ENCODE peak calls at places on chromosome 2, in five cellular contexts. S is CD4-positive, CD25-positive, alpha-beta regulatory T cell; D is neural progenitor cell; R is colonic mucosa; V is heart right ventricle. G is an unnamed sample.

GRCh38 chr2:30326497-30326896 is 95.2 kb downstream of the LBH start:
- DNase-seq in S (no peak), D (no peak), R (no peak), V (no peak), G (no peak)

GRCh38 chr2:229780856-229781773 is 66.8 kb upstream of the DNER start:
- DNase-seq in S (peak; percentile 51), D (peak; percentile 36), R (no peak), V (no peak), G (no peak)

GRCh38 chr2:240260664-240261063 is 120.2 kb upstream of the OTOS start:
- DNase-seq in S (no peak), D (no peak), R (no peak), V (no peak), G (no peak)

GRCh38 chr2:200394045-200394444 is 87.6 kb downstream of the SPATS2L start:
- DNase-seq in S (no peak), D (no peak), R (no peak), V (no peak), G (no peak)

GRCh38 chr2:160791884-160792283 is 298.3 kb upstream of the RBMS1 start:
- DNase-seq in S (no peak), D (no peak), R (no peak), V (no peak), G (no peak)

GRCh38 chr2:235262750-235263149 is 231.1 kb upstream of the AGAP1 start:
- DNase-seq in S (no peak), D (no peak), R (no peak), V (no peak), G (no peak)

GRCh38 chr2:43486604-43487003 is 109.2 kb downstream of the THADA start:
- DNase-seq in S (no peak), D (no peak), R (no peak), V (peak; percentile 8), G (no peak)

GRCh38 chr2:100018794-100019193 is 123.6 kb downstream of the AFF3 start:
- DNase-seq in S (no peak), D (no peak), R (no peak), V (no peak), G (no peak)

GRCh38 chr2:113930448-113930847 is 40.6 kb downstream of the ACTR3 start:
- DNase-seq in S (no peak), D (no peak), R (no peak), V (no peak), G (no peak)

GRCh38 chr2:68387408-68388350 is 22.6 kb downstream of the PLEK start:
- DNase-seq in S (peak; percentile 8), D (no peak), R (no peak), V (no peak), G (no peak)
- H3K4me3 ChIP-seq in S (peak overlapping the region; percentile 75), D (no peak overlapping the region), R (no peak overlapping the region), V (no peak overlapping the region), G (no peak overlapping the region)

DNA sequence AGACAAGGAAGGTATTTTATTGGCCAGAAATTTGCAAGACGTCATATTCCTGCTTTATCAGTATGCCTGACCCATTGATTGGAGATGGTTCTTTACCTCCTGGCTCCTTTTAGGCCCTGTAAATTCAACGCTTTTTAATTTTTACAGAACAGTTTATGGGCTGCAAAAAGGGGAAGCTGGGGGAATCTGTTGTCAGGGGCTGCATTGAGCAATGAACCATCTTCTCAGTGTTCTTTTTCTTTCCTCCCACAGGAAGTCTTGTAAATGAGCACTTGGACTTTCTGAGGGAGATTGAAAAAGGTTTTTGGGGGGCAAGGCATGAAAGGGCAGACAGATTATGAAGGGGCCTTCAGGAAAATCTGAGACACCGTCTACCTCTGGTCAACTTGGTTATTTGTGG is 503.6 kb upstream of the TNP1 start:
- DNase-seq in S (no peak), D (no peak), R (no peak), V (no peak), G (no peak)
- H3K4me1 ChIP-seq in S (no peaks in the 10 kb centered on the region), D (peaks cover 21% of the 10 kb centered on the region), R (no peaks in the 10 kb centered on the region), V (peaks cover 23% of the 10 kb centered on the region), G (no peaks in the 10 kb centered on the region)

GRCh38 chr2:176172007-176172747 is 15.1 kb downstream of the HOXD3 start:
- DNase-seq in S (no peak), D (peak; percentile 21), R (no peak), V (no peak), G (no peak)
- H3K27me3 ChIP-seq in S (peaks cover 34% of the 10 kb centered on the region), D (peaks cover 100% of the 10 kb centered on the region), R (peaks cover 17% of the 10 kb centered on the region), V (peaks cover 100% of the 10 kb centered on the region), G (no peaks in the 10 kb centered on the region)

GRCh38 chr2:29114841-29115609 is at the start of gene CLIP4:
- DNase-seq in S (peak; percentile 68), D (peak; percentile 70), R (peak; percentile 27), V (peak; percentile 42), G (no peak)

GRCh38 chr2:29120846-29121245 is 5.6 kb downstream of the CLIP4 start:
- DNase-seq in S (no peak), D (no peak), R (no peak), V (no peak), G (no peak)

GRCh38 chr2:29119211-29119610 is 4.0 kb downstream of the CLIP4 start:
- DNase-seq in S (no peak), D (no peak), R (no peak), V (no peak), G (no peak)

GRCh38 chr2:29115797-29116781 is 874 bp downstream of the CLIP4 start:
- DNase-seq in S (peak; percentile 75), D (peak; percentile 41), R (peak; percentile 59), V (peak; percentile 30), G (peak; percentile 36)

DNA sequence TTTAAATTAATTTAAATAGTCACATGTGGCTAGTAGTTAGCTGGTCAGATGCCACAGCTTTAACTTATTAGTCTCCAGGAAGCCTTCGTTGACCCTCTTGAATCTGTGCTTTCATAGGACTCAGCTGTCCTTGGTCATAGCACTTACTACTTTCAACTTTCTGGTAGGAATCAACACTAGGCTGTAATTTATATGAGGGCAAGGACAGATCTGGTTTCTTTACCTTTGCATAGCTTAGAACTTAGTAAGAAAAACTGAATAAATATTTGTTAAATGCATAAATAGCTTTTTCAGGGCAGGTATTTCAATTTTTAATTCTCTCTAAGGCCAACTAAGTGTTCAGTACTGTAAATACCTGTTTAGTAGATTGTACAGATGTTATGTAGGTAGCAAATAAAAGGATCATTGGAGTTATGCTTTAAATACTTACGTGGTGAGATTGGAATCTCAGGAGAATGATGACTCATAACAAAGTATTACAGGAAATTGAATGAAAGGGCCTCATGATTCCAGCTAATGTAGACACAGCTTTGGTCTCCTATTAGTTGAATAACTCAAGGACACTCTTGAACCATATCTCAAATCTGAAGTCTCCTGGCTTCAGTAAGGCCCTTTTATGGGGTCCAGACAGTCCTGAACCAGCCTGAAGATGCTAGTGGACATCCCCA is 2.6 kb downstream of the CLIP4 start:
- DNase-seq in S (no peak), D (no peak), R (no peak), V (no peak), G (no peak)
- H3K4me3 ChIP-seq in S (peak overlapping the region; percentile 14), D (no peak overlapping the region), R (no peak overlapping the region), V (no peak overlapping the region), G (no peak overlapping the region)

G was measured in HAP-1.